ENCODE peak calls at places on chromosomes 3 and 15, in six cellular contexts. P is central memory CD4-positive, alpha-beta T cell; T is activated T-cell treated with anti-CD3 and anti-CD28 coated beads, Interleukin-2, amount 50 U/mL, for 72 hours; U is mammary epithelial cell; M is AG09319; I is left lung. L is an unnamed sample.

GRCh38 chr15:83713242-83713641 is 59.3 kb downstream of the ADAMTSL3 start:
- DNase-seq in T (no peak), U (no peak), I (no peak), M (no peak), P (no peak), L (no peak)

GRCh38 chr3:9012521-9012920 is 49.2 kb upstream of the RAD18 start:
- DNase-seq in I (no peak), U (peak), P (no peak), M (no peak), T (peak), L (no peak)

GRCh38 chr3:168091961-168092360 is 3.8 kb downstream of the GOLIM4 start:
- DNase-seq in I (no peak), M (no peak), U (no peak), P (no peak), T (no peak), L (no peak)

GRCh38 chr3:59425942-59426341 is 376.1 kb upstream of the CFAP20DC start:
- DNase-seq in U (no peak), M (no peak), T (peak), I (no peak), P (peak), L (no peak)

GRCh38 chr15:48313216-48313615 is 18.0 kb upstream of the DUT start:
- DNase-seq in T (no peak), M (no peak), U (no peak), I (no peak), P (no peak), L (no peak)

GRCh38 chr3:47012342-47013230 is 33.1 kb downstream of the NBEAL2 start:
- DNase-seq in T (no peak), P (no peak), I (peak), U (no peak), M (no peak), L (no peak)

GRCh38 chr3:33218072-33218445 is 551 bp downstream of the SUSD5 start:
- DNase-seq in M (no peak), U (no peak), P (no peak), T (no peak), I (no peak), L (no peak)

GRCh38 chr3:189727898-189728297 is 96.7 kb downstream of the TP63 start:
- DNase-seq in T (no peak), P (no peak), U (no peak), I (no peak), M (no peak), L (no peak)

GRCh38 chr3:172557515-172558220 is 34.4 kb upstream of the TNFSF10 start:
- DNase-seq in T (no peak), U (peak), P (no peak), M (peak), I (no peak), L (no peak)

GRCh38 chr3:157059181-157059580 is 100.8 kb downstream of the CCNL1 start:
- DNase-seq in I (no peak), U (no peak), T (no peak), P (no peak), M (no peak), L (no peak)

GRCh38 chr15:89781891-89782618 is 5.9 kb downstream of the MESP2 start:
- DNase-seq in P (no peak), U (peak), M (no peak), T (peak), I (no peak), L (peak)

GRCh38 chr15:87874896-87875661 is 381.5 kb downstream of the NTRK3 start:
- DNase-seq in M (no peak), U (no peak), T (no peak), I (peak), P (no peak), L (peak)

GRCh38 chr3:36941658-36942057 is 3.2 kb downstream of the TRANK1 start:
- DNase-seq in I (no peak), U (no peak), T (no peak), M (no peak), P (no peak), L (no peak)

GRCh38 chr3:156816794-156817741 is 9.1 kb upstream of the LEKR1 start:
- DNase-seq in M (peak), I (peak), U (peak), P (peak), T (peak), L (peak)

GRCh38 chr3:31934018-31934417 is 47.0 kb downstream of the OSBPL10 start:
- DNase-seq in T (no peak), I (no peak), U (no peak), P (no peak), M (peak), L (no peak)